ENCODE peak calls at places on chromosomes 3 and 15, in ten cellular contexts. One of them, this sample, is unnamed.

GRCh38 chr3:195150194-195151118 is 120.5 kb downstream of the XXYLT1 start:
- DNase-seq in activated CD8-positive, alpha-beta T cell treated with anti-CD3 and anti-CD28 coated beads for 36 hours: peak; percentile 54
- DNase-seq in CD4-positive, alpha-beta memory T cell: no peak
- DNase-seq in G401: no peak
- DNase-seq in Right ventricle myocardium superior: peak; percentile 76
- DNase-seq in iris pigment epithelial cell: peak; percentile 78
- DNase-seq in stimulated activated CD4-positive, alpha-beta T cell treated with anti-CD3 and anti-CD28 coated beads, Interleukin-12 subunit alpha, Interleukin-12 subunit beta, amount 100 ng/mL, for 24 hours: no peak
- DNase-seq in left ventricle myocardium inferior: peak; percentile 71
- DNase-seq in stimulated activated CD8-positive, alpha-beta memory T cell treated with anti-CD3 and anti-CD28 coated beads, Interleukin-15, amount 100 ng/mL, for 4 hours: no peak
- DNase-seq in brain microvascular endothelial cell: peak; percentile 96
- DNase-seq in this sample: peak; percentile 88

GRCh38 chr3:184361532-184361931 is at the start of the genes CLCN2 and POLR2H:
- DNase-seq in Right ventricle myocardium superior: peak; percentile 69
- DNase-seq in G401: no peak
- DNase-seq in left ventricle myocardium inferior: peak; percentile 54
- DNase-seq in iris pigment epithelial cell: peak; percentile 21
- DNase-seq in CD4-positive, alpha-beta memory T cell: peak; percentile 36
- DNase-seq in activated CD8-positive, alpha-beta T cell treated with anti-CD3 and anti-CD28 coated beads for 36 hours: no peak
- DNase-seq in stimulated activated CD4-positive, alpha-beta T cell treated with anti-CD3 and anti-CD28 coated beads, Interleukin-12 subunit alpha, Interleukin-12 subunit beta, amount 100 ng/mL, for 24 hours: peak; percentile 20
- DNase-seq in stimulated activated CD8-positive, alpha-beta memory T cell treated with anti-CD3 and anti-CD28 coated beads, Interleukin-15, amount 100 ng/mL, for 4 hours: peak; percentile 22
- DNase-seq in brain microvascular endothelial cell: no peak
- DNase-seq in this sample: peak; percentile 85

GRCh38 chr3:24963762-24964625 is 464.1 kb upstream of the RARB start:
- DNase-seq in brain microvascular endothelial cell: peak; percentile 41
- DNase-seq in stimulated activated CD4-positive, alpha-beta T cell treated with anti-CD3 and anti-CD28 coated beads, Interleukin-12 subunit alpha, Interleukin-12 subunit beta, amount 100 ng/mL, for 24 hours: no peak
- DNase-seq in iris pigment epithelial cell: peak; percentile 68
- DNase-seq in G401: peak; percentile 9
- DNase-seq in activated CD8-positive, alpha-beta T cell treated with anti-CD3 and anti-CD28 coated beads for 36 hours: no peak
- DNase-seq in CD4-positive, alpha-beta memory T cell: no peak
- DNase-seq in left ventricle myocardium inferior: no peak
- DNase-seq in stimulated activated CD8-positive, alpha-beta memory T cell treated with anti-CD3 and anti-CD28 coated beads, Interleukin-15, amount 100 ng/mL, for 4 hours: no peak
- DNase-seq in Right ventricle myocardium superior: no peak
- DNase-seq in this sample: peak; percentile 22

GRCh38 chr15:25671132-25671531 is 192.0 kb downstream of the ATP10A start:
- DNase-seq in activated CD8-positive, alpha-beta T cell treated with anti-CD3 and anti-CD28 coated beads for 36 hours: no peak
- DNase-seq in stimulated activated CD8-positive, alpha-beta memory T cell treated with anti-CD3 and anti-CD28 coated beads, Interleukin-15, amount 100 ng/mL, for 4 hours: no peak
- DNase-seq in stimulated activated CD4-positive, alpha-beta T cell treated with anti-CD3 and anti-CD28 coated beads, Interleukin-12 subunit alpha, Interleukin-12 subunit beta, amount 100 ng/mL, for 24 hours: no peak
- DNase-seq in Right ventricle myocardium superior: no peak
- DNase-seq in iris pigment epithelial cell: no peak
- DNase-seq in brain microvascular endothelial cell: no peak
- DNase-seq in left ventricle myocardium inferior: no peak
- DNase-seq in G401: peak; percentile 33
- DNase-seq in CD4-positive, alpha-beta memory T cell: no peak
- DNase-seq in this sample: no peak

GRCh38 chr3:181009225-181009624 is 19.7 kb upstream of the DNAJC19 start:
- DNase-seq in Right ventricle myocardium superior: no peak
- DNase-seq in G401: no peak
- DNase-seq in left ventricle myocardium inferior: no peak
- DNase-seq in activated CD8-positive, alpha-beta T cell treated with anti-CD3 and anti-CD28 coated beads for 36 hours: peak; percentile 48
- DNase-seq in stimulated activated CD8-positive, alpha-beta memory T cell treated with anti-CD3 and anti-CD28 coated beads, Interleukin-15, amount 100 ng/mL, for 4 hours: no peak
- DNase-seq in CD4-positive, alpha-beta memory T cell: no peak
- DNase-seq in iris pigment epithelial cell: no peak
- DNase-seq in brain microvascular endothelial cell: no peak
- DNase-seq in stimulated activated CD4-positive, alpha-beta T cell treated with anti-CD3 and anti-CD28 coated beads, Interleukin-12 subunit alpha, Interleukin-12 subunit beta, amount 100 ng/mL, for 24 hours: no peak
- DNase-seq in this sample: no peak

GRCh38 chr3:127542441-127542952 is 48.0 kb downstream of the TPRA1 start:
- DNase-seq in Right ventricle myocardium superior: no peak
- DNase-seq in brain microvascular endothelial cell: no peak
- DNase-seq in G401: no peak
- DNase-seq in left ventricle myocardium inferior: no peak
- DNase-seq in activated CD8-positive, alpha-beta T cell treated with anti-CD3 and anti-CD28 coated beads for 36 hours: no peak
- DNase-seq in CD4-positive, alpha-beta memory T cell: no peak
- DNase-seq in iris pigment epithelial cell: no peak
- DNase-seq in stimulated activated CD8-positive, alpha-beta memory T cell treated with anti-CD3 and anti-CD28 coated beads, Interleukin-15, amount 100 ng/mL, for 4 hours: no peak
- DNase-seq in stimulated activated CD4-positive, alpha-beta T cell treated with anti-CD3 and anti-CD28 coated beads, Interleukin-12 subunit alpha, Interleukin-12 subunit beta, amount 100 ng/mL, for 24 hours: no peak
- DNase-seq in this sample: no peak

GRCh38 chr3:196969660-196970546 is 1.3 kb upstream of the PIGZ start:
- DNase-seq in Right ventricle myocardium superior: peak; percentile 80
- DNase-seq in left ventricle myocardium inferior: peak; percentile 60
- DNase-seq in iris pigment epithelial cell: peak; percentile 39
- DNase-seq in stimulated activated CD8-positive, alpha-beta memory T cell treated with anti-CD3 and anti-CD28 coated beads, Interleukin-15, amount 100 ng/mL, for 4 hours: peak; percentile 48
- DNase-seq in brain microvascular endothelial cell: no peak
- DNase-seq in stimulated activated CD4-positive, alpha-beta T cell treated with anti-CD3 and anti-CD28 coated beads, Interleukin-12 subunit alpha, Interleukin-12 subunit beta, amount 100 ng/mL, for 24 hours: peak; percentile 38
- DNase-seq in CD4-positive, alpha-beta memory T cell: peak; percentile 68
- DNase-seq in G401: peak; percentile 24
- DNase-seq in activated CD8-positive, alpha-beta T cell treated with anti-CD3 and anti-CD28 coated beads for 36 hours: peak; percentile 67
- DNase-seq in this sample: peak; percentile 80

GRCh38 chr3:183309276-183309675 is 56.2 kb downstream of the B3GNT5 start:
- DNase-seq in iris pigment epithelial cell: no peak
- DNase-seq in CD4-positive, alpha-beta memory T cell: no peak
- DNase-seq in left ventricle myocardium inferior: peak; percentile 62
- DNase-seq in activated CD8-positive, alpha-beta T cell treated with anti-CD3 and anti-CD28 coated beads for 36 hours: no peak
- DNase-seq in stimulated activated CD4-positive, alpha-beta T cell treated with anti-CD3 and anti-CD28 coated beads, Interleukin-12 subunit alpha, Interleukin-12 subunit beta, amount 100 ng/mL, for 24 hours: no peak
- DNase-seq in brain microvascular endothelial cell: no peak
- DNase-seq in stimulated activated CD8-positive, alpha-beta memory T cell treated with anti-CD3 and anti-CD28 coated beads, Interleukin-15, amount 100 ng/mL, for 4 hours: no peak
- DNase-seq in G401: no peak
- DNase-seq in Right ventricle myocardium superior: peak; percentile 68
- DNase-seq in this sample: no peak

GRCh38 chr3:160480931-160481330 is 31.3 kb upstream of the TRIM59 start:
- DNase-seq in G401: no peak
- DNase-seq in brain microvascular endothelial cell: no peak
- DNase-seq in Right ventricle myocardium superior: no peak
- DNase-seq in activated CD8-positive, alpha-beta T cell treated with anti-CD3 and anti-CD28 coated beads for 36 hours: no peak
- DNase-seq in CD4-positive, alpha-beta memory T cell: no peak
- DNase-seq in iris pigment epithelial cell: peak; percentile 58
- DNase-seq in left ventricle myocardium inferior: no peak
- DNase-seq in stimulated activated CD8-positive, alpha-beta memory T cell treated with anti-CD3 and anti-CD28 coated beads, Interleukin-15, amount 100 ng/mL, for 4 hours: no peak
- DNase-seq in stimulated activated CD4-positive, alpha-beta T cell treated with anti-CD3 and anti-CD28 coated beads, Interleukin-12 subunit alpha, Interleukin-12 subunit beta, amount 100 ng/mL, for 24 hours: no peak
- DNase-seq in this sample: no peak

GRCh38 chr15:66802087-66803001 is 100.3 kb downstream of the SMAD6 start:
- DNase-seq in activated CD8-positive, alpha-beta T cell treated with anti-CD3 and anti-CD28 coated beads for 36 hours: no peak
- DNase-seq in iris pigment epithelial cell: peak; percentile 49
- DNase-seq in brain microvascular endothelial cell: peak; percentile 31
- DNase-seq in stimulated activated CD8-positive, alpha-beta memory T cell treated with anti-CD3 and anti-CD28 coated beads, Interleukin-15, amount 100 ng/mL, for 4 hours: no peak
- DNase-seq in CD4-positive, alpha-beta memory T cell: no peak
- DNase-seq in Right ventricle myocardium superior: no peak
- DNase-seq in left ventricle myocardium inferior: no peak
- DNase-seq in G401: no peak
- DNase-seq in stimulated activated CD4-positive, alpha-beta T cell treated with anti-CD3 and anti-CD28 coated beads, Interleukin-12 subunit alpha, Interleukin-12 subunit beta, amount 100 ng/mL, for 24 hours: no peak
- DNase-seq in this sample: peak; percentile 21

GRCh38 chr15:67142142-67143092 is 77.0 kb downstream of the SMAD3 start:
- DNase-seq in Right ventricle myocardium superior: no peak
- DNase-seq in CD4-positive, alpha-beta memory T cell: no peak
- DNase-seq in stimulated activated CD8-positive, alpha-beta memory T cell treated with anti-CD3 and anti-CD28 coated beads, Interleukin-15, amount 100 ng/mL, for 4 hours: no peak
- DNase-seq in iris pigment epithelial cell: peak; percentile 85
- DNase-seq in activated CD8-positive, alpha-beta T cell treated with anti-CD3 and anti-CD28 coated beads for 36 hours: no peak
- DNase-seq in G401: no peak
- DNase-seq in stimulated activated CD4-positive, alpha-beta T cell treated with anti-CD3 and anti-CD28 coated beads, Interleukin-12 subunit alpha, Interleukin-12 subunit beta, amount 100 ng/mL, for 24 hours: no peak
- DNase-seq in left ventricle myocardium inferior: no peak
- DNase-seq in brain microvascular endothelial cell: peak; percentile 79
- DNase-seq in this sample: no peak

GRCh38 chr3:42572278-42572677 is 9.5 kb downstream of the SEC22C start:
- DNase-seq in Right ventricle myocardium superior: no peak
- DNase-seq in brain microvascular endothelial cell: peak; percentile 48
- DNase-seq in CD4-positive, alpha-beta memory T cell: no peak
- DNase-seq in stimulated activated CD8-positive, alpha-beta memory T cell treated with anti-CD3 and anti-CD28 coated beads, Interleukin-15, amount 100 ng/mL, for 4 hours: no peak
- DNase-seq in iris pigment epithelial cell: peak; percentile 47
- DNase-seq in G401: peak; percentile 33
- DNase-seq in activated CD8-positive, alpha-beta T cell treated with anti-CD3 and anti-CD28 coated beads for 36 hours: peak; percentile 23
- DNase-seq in stimulated activated CD4-positive, alpha-beta T cell treated with anti-CD3 and anti-CD28 coated beads, Interleukin-12 subunit alpha, Interleukin-12 subunit beta, amount 100 ng/mL, for 24 hours: no peak
- DNase-seq in left ventricle myocardium inferior: no peak
- DNase-seq in this sample: peak; percentile 41

GRCh38 chr3:190543656-190544055 is 29.8 kb downstream of the IL1RAP start:
- DNase-seq in activated CD8-positive, alpha-beta T cell treated with anti-CD3 and anti-CD28 coated beads for 36 hours: no peak
- DNase-seq in Right ventricle myocardium superior: no peak
- DNase-seq in iris pigment epithelial cell: no peak
- DNase-seq in stimulated activated CD8-positive, alpha-beta memory T cell treated with anti-CD3 and anti-CD28 coated beads, Interleukin-15, amount 100 ng/mL, for 4 hours: no peak
- DNase-seq in CD4-positive, alpha-beta memory T cell: no peak
- DNase-seq in left ventricle myocardium inferior: no peak
- DNase-seq in G401: no peak
- DNase-seq in stimulated activated CD4-positive, alpha-beta T cell treated with anti-CD3 and anti-CD28 coated beads, Interleukin-12 subunit alpha, Interleukin-12 subunit beta, amount 100 ng/mL, for 24 hours: no peak
- DNase-seq in brain microvascular endothelial cell: no peak
- DNase-seq in this sample: no peak

GRCh38 chr15:92155941-92156340 is 237.7 kb upstream of the ST8SIA2 start:
- DNase-seq in stimulated activated CD8-positive, alpha-beta memory T cell treated with anti-CD3 and anti-CD28 coated beads, Interleukin-15, amount 100 ng/mL, for 4 hours: no peak
- DNase-seq in brain microvascular endothelial cell: no peak
- DNase-seq in G401: no peak
- DNase-seq in activated CD8-positive, alpha-beta T cell treated with anti-CD3 and anti-CD28 coated beads for 36 hours: no peak
- DNase-seq in left ventricle myocardium inferior: no peak
- DNase-seq in stimulated activated CD4-positive, alpha-beta T cell treated with anti-CD3 and anti-CD28 coated beads, Interleukin-12 subunit alpha, Interleukin-12 subunit beta, amount 100 ng/mL, for 24 hours: no peak
- DNase-seq in iris pigment epithelial cell: no peak
- DNase-seq in CD4-positive, alpha-beta memory T cell: no peak
- DNase-seq in Right ventricle myocardium superior: no peak
- DNase-seq in this sample: no peak

GRCh38 chr15:73873889-73874511 is 636 bp downstream of the TBC1D21 start:
- DNase-seq in left ventricle myocardium inferior: no peak
- DNase-seq in stimulated activated CD4-positive, alpha-beta T cell treated with anti-CD3 and anti-CD28 coated beads, Interleukin-12 subunit alpha, Interleukin-12 subunit beta, amount 100 ng/mL, for 24 hours: no peak
- DNase-seq in Right ventricle myocardium superior: no peak
- DNase-seq in G401: peak; percentile 22
- DNase-seq in iris pigment epithelial cell: peak; percentile 62
- DNase-seq in CD4-positive, alpha-beta memory T cell: peak; percentile 46
- DNase-seq in activated CD8-positive, alpha-beta T cell treated with anti-CD3 and anti-CD28 coated beads for 36 hours: peak; percentile 55
- DNase-seq in stimulated activated CD8-positive, alpha-beta memory T cell treated with anti-CD3 and anti-CD28 coated beads, Interleukin-15, amount 100 ng/mL, for 4 hours: no peak
- DNase-seq in brain microvascular endothelial cell: peak; percentile 59
- DNase-seq in this sample: peak; percentile 61

GRCh38 chr3:29611252-29611651 is 330.4 kb downstream of the RBMS3 start:
- DNase-seq in stimulated activated CD4-positive, alpha-beta T cell treated with anti-CD3 and anti-CD28 coated beads, Interleukin-12 subunit alpha, Interleukin-12 subunit beta, amount 100 ng/mL, for 24 hours: no peak
- DNase-seq in brain microvascular endothelial cell: no peak
- DNase-seq in iris pigment epithelial cell: no peak
- DNase-seq in activated CD8-positive, alpha-beta T cell treated with anti-CD3 and anti-CD28 coated beads for 36 hours: no peak
- DNase-seq in CD4-positive, alpha-beta memory T cell: no peak
- DNase-seq in Right ventricle myocardium superior: no peak
- DNase-seq in G401: no peak
- DNase-seq in left ventricle myocardium inferior: no peak
- DNase-seq in stimulated activated CD8-positive, alpha-beta memory T cell treated with anti-CD3 and anti-CD28 coated beads, Interleukin-15, amount 100 ng/mL, for 4 hours: no peak
- DNase-seq in this sample: no peak

GRCh38 chr15:46934851-46935250 is 782.5 kb upstream of the SEMA6D start:
- DNase-seq in iris pigment epithelial cell: no peak
- DNase-seq in stimulated activated CD8-positive, alpha-beta memory T cell treated with anti-CD3 and anti-CD28 coated beads, Interleukin-15, amount 100 ng/mL, for 4 hours: no peak
- DNase-seq in left ventricle myocardium inferior: no peak
- DNase-seq in CD4-positive, alpha-beta memory T cell: no peak
- DNase-seq in stimulated activated CD4-positive, alpha-beta T cell treated with anti-CD3 and anti-CD28 coated beads, Interleukin-12 subunit alpha, Interleukin-12 subunit beta, amount 100 ng/mL, for 24 hours: no peak
- DNase-seq in activated CD8-positive, alpha-beta T cell treated with anti-CD3 and anti-CD28 coated beads for 36 hours: no peak
- DNase-seq in Right ventricle myocardium superior: no peak
- DNase-seq in G401: no peak
- DNase-seq in brain microvascular endothelial cell: no peak
- DNase-seq in this sample: no peak

GRCh38 chr3:178436773-178437172 is 99.5 kb upstream of the KCNMB2 start:
- DNase-seq in activated CD8-positive, alpha-beta T cell treated with anti-CD3 and anti-CD28 coated beads for 36 hours: no peak
- DNase-seq in Right ventricle myocardium superior: no peak
- DNase-seq in left ventricle myocardium inferior: no peak
- DNase-seq in stimulated activated CD4-positive, alpha-beta T cell treated with anti-CD3 and anti-CD28 coated beads, Interleukin-12 subunit alpha, Interleukin-12 subunit beta, amount 100 ng/mL, for 24 hours: no peak
- DNase-seq in brain microvascular endothelial cell: peak; percentile 23
- DNase-seq in CD4-positive, alpha-beta memory T cell: peak; percentile 6
- DNase-seq in stimulated activated CD8-positive, alpha-beta memory T cell treated with anti-CD3 and anti-CD28 coated beads, Interleukin-15, amount 100 ng/mL, for 4 hours: no peak
- DNase-seq in G401: peak; percentile 35
- DNase-seq in iris pigment epithelial cell: peak; percentile 54
- DNase-seq in this sample: peak; percentile 42

GRCh38 chr15:63353261-63353660 is 28.4 kb downstream of the CA12 start:
- DNase-seq in Right ventricle myocardium superior: no peak
- DNase-seq in G401: peak; percentile 26
- DNase-seq in CD4-positive, alpha-beta memory T cell: no peak
- DNase-seq in brain microvascular endothelial cell: no peak
- DNase-seq in stimulated activated CD8-positive, alpha-beta memory T cell treated with anti-CD3 and anti-CD28 coated beads, Interleukin-15, amount 100 ng/mL, for 4 hours: no peak
- DNase-seq in iris pigment epithelial cell: no peak
- DNase-seq in stimulated activated CD4-positive, alpha-beta T cell treated with anti-CD3 and anti-CD28 coated beads, Interleukin-12 subunit alpha, Interleukin-12 subunit beta, amount 100 ng/mL, for 24 hours: no peak
- DNase-seq in activated CD8-positive, alpha-beta T cell treated with anti-CD3 and anti-CD28 coated beads for 36 hours: no peak
- DNase-seq in left ventricle myocardium inferior: no peak
- DNase-seq in this sample: no peak

GRCh38 chr3:159824341-159824740 is 164.3 kb upstream of the IL12A start:
- DNase-seq in brain microvascular endothelial cell: peak; percentile 90
- DNase-seq in stimulated activated CD4-positive, alpha-beta T cell treated with anti-CD3 and anti-CD28 coated beads, Interleukin-12 subunit alpha, Interleukin-12 subunit beta, amount 100 ng/mL, for 24 hours: no peak
- DNase-seq in Right ventricle myocardium superior: no peak
- DNase-seq in iris pigment epithelial cell: peak; percentile 90
- DNase-seq in left ventricle myocardium inferior: no peak
- DNase-seq in G401: peak; percentile 60
- DNase-seq in stimulated activated CD8-positive, alpha-beta memory T cell treated with anti-CD3 and anti-CD28 coated beads, Interleukin-15, amount 100 ng/mL, for 4 hours: no peak
- DNase-seq in activated CD8-positive, alpha-beta T cell treated with anti-CD3 and anti-CD28 coated beads for 36 hours: no peak
- DNase-seq in CD4-positive, alpha-beta memory T cell: no peak
- DNase-seq in this sample: no peak

GRCh38 chr3:197599089-197599765 is 43.5 kb upstream of the BDH1 start:
- DNase-seq in G401: peak; percentile 90
- DNase-seq in left ventricle myocardium inferior: peak; percentile 63
- DNase-seq in Right ventricle myocardium superior: peak; percentile 71
- DNase-seq in brain microvascular endothelial cell: peak; percentile 82
- DNase-seq in stimulated activated CD8-positive, alpha-beta memory T cell treated with anti-CD3 and anti-CD28 coated beads, Interleukin-15, amount 100 ng/mL, for 4 hours: peak; percentile 25
- DNase-seq in stimulated activated CD4-positive, alpha-beta T cell treated with anti-CD3 and anti-CD28 coated beads, Interleukin-12 subunit alpha, Interleukin-12 subunit beta, amount 100 ng/mL, for 24 hours: peak; percentile 52
- DNase-seq in activated CD8-positive, alpha-beta T cell treated with anti-CD3 and anti-CD28 coated beads for 36 hours: peak; percentile 86
- DNase-seq in CD4-positive, alpha-beta memory T cell: peak; percentile 79
- DNase-seq in iris pigment epithelial cell: peak; percentile 74
- DNase-seq in this sample: peak; percentile 83

GRCh38 chr3:70882104-70882503 is 569.7 kb upstream of the MDFIC2 start:
- DNase-seq in brain microvascular endothelial cell: no peak
- DNase-seq in activated CD8-positive, alpha-beta T cell treated with anti-CD3 and anti-CD28 coated beads for 36 hours: no peak
- DNase-seq in stimulated activated CD8-positive, alpha-beta memory T cell treated with anti-CD3 and anti-CD28 coated beads, Interleukin-15, amount 100 ng/mL, for 4 hours: no peak
- DNase-seq in CD4-positive, alpha-beta memory T cell: no peak
- DNase-seq in left ventricle myocardium inferior: no peak
- DNase-seq in G401: no peak
- DNase-seq in iris pigment epithelial cell: peak; percentile 88
- DNase-seq in Right ventricle myocardium superior: no peak
- DNase-seq in stimulated activated CD4-positive, alpha-beta T cell treated with anti-CD3 and anti-CD28 coated beads, Interleukin-12 subunit alpha, Interleukin-12 subunit beta, amount 100 ng/mL, for 24 hours: no peak
- DNase-seq in this sample: no peak

GRCh38 chr3:58236527-58237237 is 910 bp upstream of the ABHD6 start:
- DNase-seq in Right ventricle myocardium superior: peak; percentile 46
- DNase-seq in stimulated activated CD8-positive, alpha-beta memory T cell treated with anti-CD3 and anti-CD28 coated beads, Interleukin-15, amount 100 ng/mL, for 4 hours: no peak
- DNase-seq in left ventricle myocardium inferior: no peak
- DNase-seq in CD4-positive, alpha-beta memory T cell: no peak
- DNase-seq in stimulated activated CD4-positive, alpha-beta T cell treated with anti-CD3 and anti-CD28 coated beads, Interleukin-12 subunit alpha, Interleukin-12 subunit beta, amount 100 ng/mL, for 24 hours: no peak
- DNase-seq in activated CD8-positive, alpha-beta T cell treated with anti-CD3 and anti-CD28 coated beads for 36 hours: no peak
- DNase-seq in iris pigment epithelial cell: no peak
- DNase-seq in G401: peak; percentile 59
- DNase-seq in brain microvascular endothelial cell: no peak
- DNase-seq in this sample: no peak

GRCh38 chr15:34161329-34161953 is 48.5 kb downstream of the KATNBL1 start:
- DNase-seq in stimulated activated CD8-positive, alpha-beta memory T cell treated with anti-CD3 and anti-CD28 coated beads, Interleukin-15, amount 100 ng/mL, for 4 hours: no peak
- DNase-seq in left ventricle myocardium inferior: no peak
- DNase-seq in iris pigment epithelial cell: peak; percentile 8
- DNase-seq in stimulated activated CD4-positive, alpha-beta T cell treated with anti-CD3 and anti-CD28 coated beads, Interleukin-12 subunit alpha, Interleukin-12 subunit beta, amount 100 ng/mL, for 24 hours: no peak
- DNase-seq in activated CD8-positive, alpha-beta T cell treated with anti-CD3 and anti-CD28 coated beads for 36 hours: no peak
- DNase-seq in Right ventricle myocardium superior: no peak
- DNase-seq in brain microvascular endothelial cell: no peak
- DNase-seq in CD4-positive, alpha-beta memory T cell: no peak
- DNase-seq in G401: no peak
- DNase-seq in this sample: peak; percentile 25

GRCh38 chr3:187744169-187745151 is 808 bp downstream of the BCL6 start:
- DNase-seq in stimulated activated CD8-positive, alpha-beta memory T cell treated with anti-CD3 and anti-CD28 coated beads, Interleukin-15, amount 100 ng/mL, for 4 hours: no peak
- DNase-seq in brain microvascular endothelial cell: peak; percentile 43
- DNase-seq in stimulated activated CD4-positive, alpha-beta T cell treated with anti-CD3 and anti-CD28 coated beads, Interleukin-12 subunit alpha, Interleukin-12 subunit beta, amount 100 ng/mL, for 24 hours: no peak
- DNase-seq in left ventricle myocardium inferior: peak; percentile 48
- DNase-seq in activated CD8-positive, alpha-beta T cell treated with anti-CD3 and anti-CD28 coated beads for 36 hours: peak; percentile 62
- DNase-seq in iris pigment epithelial cell: peak; percentile 50
- DNase-seq in G401: peak; percentile 70
- DNase-seq in CD4-positive, alpha-beta memory T cell: peak; percentile 22
- DNase-seq in Right ventricle myocardium superior: peak; percentile 67
- DNase-seq in this sample: peak; percentile 46

GRCh38 chr3:59605318-59605717 is 555.5 kb upstream of the CFAP20DC start:
- DNase-seq in stimulated activated CD4-positive, alpha-beta T cell treated with anti-CD3 and anti-CD28 coated beads, Interleukin-12 subunit alpha, Interleukin-12 subunit beta, amount 100 ng/mL, for 24 hours: no peak
- DNase-seq in left ventricle myocardium inferior: no peak
- DNase-seq in Right ventricle myocardium superior: no peak
- DNase-seq in stimulated activated CD8-positive, alpha-beta memory T cell treated with anti-CD3 and anti-CD28 coated beads, Interleukin-15, amount 100 ng/mL, for 4 hours: no peak
- DNase-seq in CD4-positive, alpha-beta memory T cell: no peak
- DNase-seq in G401: no peak
- DNase-seq in activated CD8-positive, alpha-beta T cell treated with anti-CD3 and anti-CD28 coated beads for 36 hours: no peak
- DNase-seq in brain microvascular endothelial cell: no peak
- DNase-seq in iris pigment epithelial cell: no peak
- DNase-seq in this sample: no peak

GRCh38 chr3:187227658-187228258 is 30.5 kb downstream of the RTP1 start:
- DNase-seq in Right ventricle myocardium superior: no peak
- DNase-seq in stimulated activated CD4-positive, alpha-beta T cell treated with anti-CD3 and anti-CD28 coated beads, Interleukin-12 subunit alpha, Interleukin-12 subunit beta, amount 100 ng/mL, for 24 hours: no peak
- DNase-seq in brain microvascular endothelial cell: peak; percentile 79
- DNase-seq in G401: no peak
- DNase-seq in iris pigment epithelial cell: peak; percentile 92
- DNase-seq in activated CD8-positive, alpha-beta T cell treated with anti-CD3 and anti-CD28 coated beads for 36 hours: no peak
- DNase-seq in left ventricle myocardium inferior: no peak
- DNase-seq in CD4-positive, alpha-beta memory T cell: no peak
- DNase-seq in stimulated activated CD8-positive, alpha-beta memory T cell treated with anti-CD3 and anti-CD28 coated beads, Interleukin-15, amount 100 ng/mL, for 4 hours: no peak
- DNase-seq in this sample: no peak

GRCh38 chr15:46129145-46129544 is 494.3 kb downstream of the SQOR start:
- DNase-seq in Right ventricle myocardium superior: no peak
- DNase-seq in iris pigment epithelial cell: no peak
- DNase-seq in activated CD8-positive, alpha-beta T cell treated with anti-CD3 and anti-CD28 coated beads for 36 hours: no peak
- DNase-seq in stimulated activated CD4-positive, alpha-beta T cell treated with anti-CD3 and anti-CD28 coated beads, Interleukin-12 subunit alpha, Interleukin-12 subunit beta, amount 100 ng/mL, for 24 hours: no peak
- DNase-seq in G401: no peak
- DNase-seq in CD4-positive, alpha-beta memory T cell: no peak
- DNase-seq in left ventricle myocardium inferior: no peak
- DNase-seq in stimulated activated CD8-positive, alpha-beta memory T cell treated with anti-CD3 and anti-CD28 coated beads, Interleukin-15, amount 100 ng/mL, for 4 hours: no peak
- DNase-seq in brain microvascular endothelial cell: no peak
- DNase-seq in this sample: no peak